ENCODE peak calls at places on chromosomes 5 and 9, in seven cellular contexts. R, D, I, Q, J, N and L are unnamed samples.

GRCh38 chr5:55218966-55219365 is 8.1 kb downstream of the MCIDAS start:
- DNase-seq in R (no peak), D (no peak), I (no peak), Q (no peak), J (no peak), N (peak), L (no peak)

GRCh38 chr9:9855503-9856078 is 757.2 kb downstream of the PTPRD start:
- DNase-seq in R (no peak), D (no peak), I (no peak), Q (no peak), J (no peak), N (no peak), L (no peak)

GRCh38 chr5:146409081-146409671 is 38.0 kb upstream of the TCERG1 start:
- DNase-seq in R (no peak), D (peak), I (peak), Q (no peak), J (no peak), N (no peak), L (no peak)

GRCh38 chr5:141889282-141889871 is 11.2 kb upstream of the PCDH1 start:
- DNase-seq in R (no peak), D (peak), I (no peak), Q (no peak), J (no peak), N (no peak), L (no peak)

GRCh38 chr9:93121316-93122241 is 12.5 kb downstream of the NINJ1 start:
- DNase-seq in R (peak), D (no peak), I (no peak), Q (no peak), J (peak), N (no peak), L (peak)

GRCh38 chr9:14183001-14183400 is 130.9 kb downstream of the NFIB start:
- DNase-seq in R (no peak), D (no peak), I (no peak), Q (no peak), J (no peak), N (no peak), L (no peak)

GRCh38 chr5:134553816-134554215 is 28.3 kb downstream of the JADE2 start:
- DNase-seq in R (no peak), D (no peak), I (no peak), Q (no peak), J (peak), N (no peak), L (no peak)

GRCh38 chr9:125074976-125075375 is 68.4 kb downstream of the SCAI start:
- DNase-seq in R (no peak), D (peak), I (peak), Q (no peak), J (no peak), N (no peak), L (no peak)

GRCh38 chr5:15501057-15501791 is 1.2 kb downstream of the FBXL7 start:
- DNase-seq in R (peak), D (peak), I (peak), Q (peak), J (no peak), N (peak), L (no peak)

GRCh38 chr5:19172926-19173425 is 815.0 kb downstream of the CDH18 start:
- DNase-seq in R (no peak), D (no peak), I (no peak), Q (no peak), J (no peak), N (no peak), L (no peak)

GRCh38 chr5:180648658-180649296 is 623 bp downstream of the FLT4 start:
- DNase-seq in R (no peak), D (no peak), I (no peak), Q (no peak), J (no peak), N (peak), L (no peak)

GRCh38 chr5:84113246-84114118 is 271.2 kb downstream of the EDIL3 start:
- DNase-seq in R (no peak), D (no peak), I (no peak), Q (no peak), J (no peak), N (no peak), L (no peak)

GRCh38 chr5:141976176-141976575 is 7.3 kb downstream of the RNF14 start:
- DNase-seq in R (no peak), D (no peak), I (no peak), Q (no peak), J (no peak), N (no peak), L (no peak)

GRCh38 chr9:95189230-95190098 is 128.0 kb downstream of the FANCC start:
- DNase-seq in R (peak), D (peak), I (peak), Q (no peak), J (no peak), N (peak), L (no peak)

GRCh38 chr5:52587131-52587530 is 200.6 kb upstream of the ITGA1 start:
- DNase-seq in R (no peak), D (no peak), I (no peak), Q (no peak), J (no peak), N (no peak), L (no peak)

GRCh38 chr9:81361311-81361710 is 328.0 kb downstream of the TLE1 start:
- DNase-seq in R (no peak), D (no peak), I (no peak), Q (no peak), J (no peak), N (no peak), L (no peak)

GRCh38 chr5:62783374-62784057 is 204.9 kb downstream of the LRRC70 start:
- DNase-seq in R (no peak), D (no peak), I (no peak), Q (no peak), J (no peak), N (no peak), L (no peak)

GRCh38 chr5:135501965-135502364 is 33.8 kb downstream of the NEUROG1 start:
- DNase-seq in R (no peak), D (no peak), I (no peak), Q (no peak), J (no peak), N (no peak), L (no peak)

GRCh38 chr5:368162-369084 is 46.9 kb downstream of the AHRR start:
- DNase-seq in R (no peak), D (peak), I (peak), Q (peak), J (peak), N (no peak), L (no peak)

GRCh38 chr5:157464518-157465171 is 4.6 kb downstream of the NIPAL4 start:
- DNase-seq in R (no peak), D (peak), I (peak), Q (no peak), J (no peak), N (peak), L (peak)

GRCh38 chr5:145800181-145800580 is 35.0 kb downstream of the PRELID2 start:
- DNase-seq in R (no peak), D (no peak), I (no peak), Q (no peak), J (no peak), N (no peak), L (no peak)

GRCh38 chr5:109844148-109844547 is 154.4 kb downstream of the MAN2A1 start:
- DNase-seq in R (no peak), D (peak), I (no peak), Q (no peak), J (no peak), N (no peak), L (no peak)
- TF ChIP-seq CTCF in R (peak), D (peak), I (peak), Q (no peak), J (peak), N (no peak), L (no peak)

DNA sequence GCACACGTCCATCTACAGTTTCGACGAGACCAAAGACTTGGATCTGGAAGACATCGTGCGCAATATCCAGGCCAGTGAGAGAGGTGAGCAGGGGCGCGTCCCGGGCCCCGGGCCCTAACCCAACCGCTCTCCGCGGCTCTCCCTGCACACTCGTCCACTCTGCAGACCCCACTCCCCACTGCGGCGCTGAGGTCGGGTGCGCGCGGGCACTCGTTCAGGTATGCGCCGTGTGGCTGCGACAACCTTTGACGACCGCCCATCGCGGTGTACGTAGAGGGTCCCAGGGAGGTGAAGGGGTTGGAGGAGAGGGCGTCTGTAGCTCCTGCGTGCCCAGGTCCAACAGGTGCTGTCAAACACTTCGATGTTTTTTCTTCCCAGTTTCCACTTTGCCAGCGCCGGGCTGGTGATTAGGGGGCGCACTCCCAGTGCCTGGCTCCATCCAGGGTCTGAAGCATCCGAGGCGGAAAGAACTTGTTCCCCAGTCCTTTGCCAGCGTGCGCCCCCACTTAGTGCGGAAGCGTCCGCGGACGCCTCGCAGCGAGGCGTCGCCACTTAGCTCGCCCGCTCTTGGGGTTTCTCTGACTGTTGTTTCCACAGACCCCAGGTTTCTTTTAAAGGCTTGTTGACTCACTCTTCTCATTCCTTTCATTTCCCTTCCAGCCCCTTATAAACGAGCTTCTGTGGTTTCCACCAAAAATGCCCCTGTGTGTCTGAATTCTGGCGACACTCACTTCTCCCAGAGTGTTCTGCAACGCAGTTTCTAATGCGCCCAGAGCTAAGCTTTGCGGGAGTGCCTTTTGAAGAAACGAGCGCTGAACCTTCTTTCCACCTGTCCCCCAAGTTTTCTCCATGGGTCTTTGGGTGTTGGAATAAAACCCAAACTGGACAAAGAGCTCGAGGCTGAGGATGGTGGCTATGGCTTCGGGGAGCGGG is 1.6 kb downstream of the NPR3 start:
- DNase-seq in R (no peak), D (peak), I (peak), Q (no peak), J (no peak), N (no peak), L (no peak)
- TF ChIP-seq CTCF in R (no peak), D (peak), I (no peak), Q (no peak), J (no peak), N (no peak), L (no peak)

GRCh38 chr5:56910123-56910951 is 941 bp downstream of the SETD9 start:
- DNase-seq in R (no peak), D (no peak), I (peak), Q (peak), J (no peak), N (no peak), L (no peak)
- TF ChIP-seq CTCF in R (no peak), D (no peak), I (no peak), Q (no peak), J (no peak), N (no peak), L (no peak)

DNA sequence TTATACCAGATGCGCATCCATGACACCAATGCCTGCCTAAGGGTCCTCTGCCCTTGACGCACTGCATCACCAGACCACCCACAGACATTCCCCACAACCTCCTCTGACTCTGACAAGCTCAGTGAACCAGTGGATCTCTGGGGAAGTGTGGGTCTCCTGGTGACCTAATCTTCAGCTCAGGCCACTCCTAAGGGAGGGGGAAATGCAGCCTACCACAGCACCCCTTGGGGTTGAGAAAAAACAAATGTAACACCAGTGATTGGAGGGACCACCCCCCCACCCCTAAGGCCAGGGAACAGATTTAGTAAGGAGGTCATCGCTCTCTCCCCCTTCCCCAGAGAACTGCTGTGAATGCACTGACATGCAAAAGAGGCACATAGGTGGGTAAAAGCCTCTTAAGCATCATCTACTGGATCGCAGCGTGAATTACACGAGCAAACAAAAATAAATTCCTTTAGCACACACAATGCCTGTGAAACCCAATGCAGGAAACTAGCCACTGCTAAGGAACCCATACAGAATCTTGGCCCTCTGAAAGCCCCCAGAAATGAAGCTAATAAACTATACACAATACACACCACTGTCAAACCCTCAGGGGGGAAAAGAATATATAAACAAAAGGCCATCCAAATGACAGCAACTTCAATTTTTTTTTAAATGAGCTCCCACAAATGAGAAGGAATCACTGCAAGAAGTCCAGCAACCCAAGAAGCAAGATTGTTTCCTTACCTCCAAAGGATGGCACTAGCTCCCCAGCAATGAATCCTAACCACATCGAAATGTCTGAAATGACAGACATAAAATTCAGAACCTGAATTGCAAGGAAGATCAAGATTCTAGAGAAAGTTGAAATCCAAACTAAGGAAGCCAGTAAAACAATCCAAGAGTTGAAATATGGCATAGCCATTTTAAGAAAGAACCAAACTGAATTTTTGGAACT is 513.7 kb upstream of the PTGER4 start:
- DNase-seq in R (no peak), D (peak), I (no peak), Q (no peak), J (no peak), N (no peak), L (no peak)
- TF ChIP-seq CTCF in R (no peak), D (peak), I (peak), Q (no peak), J (no peak), N (no peak), L (no peak)

GRCh38 chr5:116473706-116474105 is 100.9 kb downstream of the SEMA6A start:
- DNase-seq in R (no peak), D (no peak), I (no peak), Q (no peak), J (no peak), N (no peak), L (no peak)

GRCh38 chr5:116476903-116477537 is 97.6 kb downstream of the SEMA6A start:
- DNase-seq in R (no peak), D (peak), I (no peak), Q (no peak), J (no peak), N (peak), L (no peak)

GRCh38 chr5:116475232-116475828 is 99.3 kb downstream of the SEMA6A start:
- DNase-seq in R (no peak), D (no peak), I (no peak), Q (no peak), J (no peak), N (no peak), L (no peak)

GRCh38 chr5:116468583-116468982 is 106.0 kb downstream of the SEMA6A start:
- DNase-seq in R (no peak), D (no peak), I (no peak), Q (no peak), J (no peak), N (no peak), L (no peak)

GRCh38 chr5:116472274-116472673 is 102.3 kb downstream of the SEMA6A start:
- DNase-seq in R (no peak), D (no peak), I (no peak), Q (no peak), J (no peak), N (no peak), L (no peak)
- TF ChIP-seq CTCF in R (no peak), D (no peak), I (no peak), Q (no peak), J (no peak), N (no peak), L (no peak)

GRCh38 chr9:111399772-111400563 is 69.9 kb upstream of the OR2K2 start:
- DNase-seq in R (no peak), D (peak), I (no peak), Q (no peak), J (no peak), N (peak), L (no peak)
- TF ChIP-seq CTCF in R (no peak), D (peak), I (peak), Q (no peak), J (no peak), N (peak), L (no peak)

GRCh38 chr5:75545131-75545530 is 33.4 kb downstream of the POLK start:
- DNase-seq in R (no peak), D (no peak), I (no peak), Q (no peak), J (no peak), N (no peak), L (no peak)
- TF ChIP-seq CTCF in R (no peak), D (no peak), I (no peak), Q (no peak), J (no peak), N (no peak), L (no peak)

GRCh38 chr9:84239341-84239740 is 101.2 kb downstream of the SLC28A3 start:
- DNase-seq in R (no peak), D (peak), I (no peak), Q (no peak), J (no peak), N (no peak), L (no peak)

GRCh38 chr9:84235516-84235915 is 105.0 kb downstream of the SLC28A3 start:
- DNase-seq in R (no peak), D (no peak), I (no peak), Q (no peak), J (no peak), N (no peak), L (no peak)

GRCh38 chr9:84241817-84242356 is 98.7 kb downstream of the SLC28A3 start:
- DNase-seq in R (no peak), D (no peak), I (no peak), Q (no peak), J (no peak), N (no peak), L (no peak)

DNA sequence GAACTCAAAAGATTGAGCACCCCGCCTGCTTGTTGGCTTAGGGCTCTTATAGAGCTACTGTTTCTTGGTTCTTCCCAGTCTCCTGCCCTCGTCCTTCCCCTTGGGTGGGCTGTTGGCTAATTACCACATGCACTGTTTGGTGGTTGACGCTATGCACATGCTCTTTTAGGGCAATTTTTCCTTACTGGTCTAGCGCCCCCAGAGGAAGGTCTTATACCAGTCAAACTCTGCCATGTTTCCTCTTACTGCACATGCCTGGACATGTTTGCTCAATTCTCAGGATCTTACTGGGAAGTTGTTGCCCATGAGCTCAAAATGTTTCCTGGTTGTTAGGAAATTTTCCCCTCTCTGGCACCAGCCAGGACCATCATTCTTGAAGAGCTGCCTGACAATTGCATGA is 101.9 kb downstream of the SLC28A3 start:
- DNase-seq in R (no peak), D (peak), I (no peak), Q (no peak), J (no peak), N (no peak), L (no peak)
- TF ChIP-seq CTCF in R (no peak), D (peak), I (peak), Q (no peak), J (no peak), N (no peak), L (no peak)